ENCODE peak calls at places on chromosomes 12 and 14, in four cellular contexts. Q is IMR-90, Z is H9, X is H1. U is an unnamed sample.

GRCh38 chr12:48671231-48671856 is 10.7 kb downstream of the KANSL2 start:
- DNase-seq in Q (peak), Z (no peak), X (no peak), U (no peak)

GRCh38 chr14:31326111-31326510 is 94.2 kb downstream of the HEATR5A start:
- DNase-seq in Q (peak), Z (no peak), X (no peak), U (peak)

GRCh38 chr14:89252887-89253532 is 164.0 kb downstream of the FOXN3 start:
- DNase-seq in Q (peak), Z (peak), X (peak), U (peak)

GRCh38 chr12:105803292-105803691 is 335.5 kb downstream of the NUAK1 start:
- DNase-seq in Q (no peak), Z (no peak), X (no peak), U (no peak)

GRCh38 chr14:42149609-42150261 is 543.1 kb downstream of the LRFN5 start:
- DNase-seq in Q (no peak), Z (no peak), X (no peak), U (no peak)

GRCh38 chr12:54414191-54414525 is 4.9 kb downstream of the ITGA5 start:
- DNase-seq in Q (no peak), Z (no peak), X (no peak), U (no peak)

GRCh38 chr14:58805605-58806358 is 168.0 kb downstream of the DACT1 start:
- DNase-seq in Q (peak), Z (no peak), X (no peak), U (no peak)

GRCh38 chr14:71486274-71486673 is 446.0 kb upstream of the RGS6 start:
- DNase-seq in Q (no peak), Z (no peak), X (no peak), U (no peak)

GRCh38 chr12:17097674-17098073 is 491.7 kb upstream of the LMO3 start:
- DNase-seq in Q (peak), Z (no peak), X (no peak), U (no peak)

GRCh38 chr12:23630524-23630923 is 318.9 kb downstream of the SOX5 start:
- DNase-seq in Q (no peak), Z (no peak), X (no peak), U (no peak)

GRCh38 chr14:58362798-58363412 is 32.8 kb upstream of the TOMM20L start:
- DNase-seq in Q (peak), Z (no peak), X (no peak), U (peak)

GRCh38 chr12:31323466-31324115 is 2.4 kb downstream of the SINHCAF start:
- DNase-seq in Q (no peak), Z (peak), X (no peak), U (peak)

GRCh38 chr14:34450958-34451357 is 11.1 kb downstream of the SPTSSA start:
- DNase-seq in Q (no peak), Z (no peak), X (no peak), U (no peak)

GRCh38 chr12:11540615-11541014 is 108.9 kb upstream of the ETV6 start:
- DNase-seq in Q (no peak), Z (no peak), X (no peak), U (no peak)

GRCh38 chr12:90099288-90099687 is 390.6 kb upstream of the ATP2B1 start:
- DNase-seq in Q (peak), Z (no peak), X (no peak), U (no peak)

GRCh38 chr14:74144789-74145188 is 60.0 kb downstream of the LIN52 start:
- DNase-seq in Q (no peak), Z (no peak), X (no peak), U (no peak)

GRCh38 chr12:5809586-5809985 is 135.5 kb downstream of the ANO2 start:
- DNase-seq in Q (no peak), Z (no peak), X (no peak), U (no peak)

GRCh38 chr12:13436696-13437391 is 240.3 kb downstream of the EMP1 start:
- DNase-seq in Q (peak), Z (no peak), X (no peak), U (peak)

GRCh38 chr12:30015661-30016060 is 231.9 kb upstream of the TMTC1 start:
- DNase-seq in Q (no peak), Z (no peak), X (no peak), U (peak)

GRCh38 chr14:23512156-23512555 is 39.4 kb downstream of the ZFHX2 start:
- DNase-seq in Q (no peak), Z (no peak), X (no peak), U (no peak)

GRCh38 chr14:68939893-68940613 is 39.0 kb downstream of the ACTN1 start:
- DNase-seq in Q (peak), Z (no peak), X (no peak), U (peak)

GRCh38 chr12:53530056-53530455 is 22.8 kb upstream of the NPFF start:
- DNase-seq in Q (no peak), Z (no peak), X (no peak), U (no peak)

GRCh38 chr14:42229976-42230375 is 623.3 kb downstream of the LRFN5 start:
- DNase-seq in Q (no peak), Z (no peak), X (no peak), U (no peak)

GRCh38 chr12:26125451-26126339 is 858 bp upstream of the BHLHE41 start:
- DNase-seq in Q (peak), Z (peak), X (no peak), U (peak)

GRCh38 chr14:59098377-59098776 is 90.1 kb upstream of the DAAM1 start:
- DNase-seq in Q (peak), Z (no peak), X (no peak), U (no peak)

GRCh38 chr12:4202482-4202881 is 71.1 kb upstream of the CCND2 start:
- DNase-seq in Q (no peak), Z (no peak), X (no peak), U (no peak)

GRCh38 chr14:75277000-75277795 is 1.4 kb upstream of the FOS start:
- DNase-seq in Q (peak), Z (peak), X (no peak), U (peak)

GRCh38 chr14:98926151-98926550 is 345.8 kb downstream of the BCL11B start:
- DNase-seq in Q (no peak), Z (no peak), X (no peak), U (no peak)

GRCh38 chr12:47192046-47192445 is 112.3 kb upstream of the AMIGO2 start:
- DNase-seq in Q (no peak), Z (no peak), X (no peak), U (no peak)

GRCh38 chr12:46165191-46165590 is 103.7 kb downstream of the SLC38A1 start:
- DNase-seq in Q (no peak), Z (no peak), X (no peak), U (no peak)
- H2BK120ac ChIP-seq in Q (no peak), Z (no peak), X (no peak), U (no peak)

DNA sequence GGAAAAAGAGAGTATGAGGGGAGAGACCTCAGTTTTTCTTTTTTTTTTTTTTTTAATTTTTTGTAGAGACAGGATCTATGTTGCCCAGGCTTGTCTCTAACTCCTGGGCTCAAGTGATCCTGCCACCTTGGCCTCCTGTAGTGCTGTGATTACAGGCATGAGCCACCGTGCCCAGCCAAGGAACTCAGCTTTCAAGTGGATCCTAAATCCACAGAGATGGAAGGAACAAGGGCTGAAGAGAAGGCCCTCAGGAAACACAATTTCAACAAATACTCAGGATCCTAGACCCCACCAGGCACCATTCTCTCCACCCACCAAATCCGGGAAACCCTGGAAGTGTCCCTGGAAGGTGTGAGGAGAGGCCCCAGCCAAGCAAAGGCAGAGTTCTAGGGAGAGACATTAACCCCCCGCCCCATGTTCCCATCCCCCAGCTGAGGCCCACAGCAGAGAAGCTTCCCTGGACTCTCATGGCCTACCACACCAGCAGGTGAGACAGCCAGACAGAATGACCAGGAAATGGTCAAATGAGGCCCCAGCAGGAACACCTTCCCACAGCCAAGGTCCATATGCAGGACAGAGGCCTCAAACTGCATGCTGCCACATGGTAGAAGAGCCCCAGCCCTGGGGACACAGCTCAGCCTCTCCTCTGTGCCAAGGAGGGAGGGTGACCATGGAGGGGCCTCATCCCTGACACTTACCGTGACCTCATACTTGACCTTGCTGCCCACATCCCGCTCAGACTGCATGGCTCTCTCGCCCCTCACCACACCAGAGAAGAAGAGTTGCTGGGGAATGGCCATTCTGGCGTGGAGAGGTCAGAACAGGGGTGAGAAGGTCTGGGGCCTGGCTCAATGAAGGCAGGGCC is 14.1 kb downstream of the ITGA7 start:
- DNase-seq in Q (no peak), Z (peak), X (no peak), U (no peak)
- H4K5ac ChIP-seq in Q (no peak), Z (no peak), X (no peak), U (no peak)

GRCh38 chr14:103767306-103767894 is 51.8 kb downstream of the ZFYVE21 start:
- DNase-seq in Q (peak), Z (no peak), X (no peak), U (no peak)

GRCh38 chr14:103763730-103764488 is 48.3 kb downstream of the ZFYVE21 start:
- DNase-seq in Q (no peak), Z (no peak), X (no peak), U (no peak)

GRCh38 chr14:103765526-103765925 is 49.9 kb downstream of the ZFYVE21 start:
- DNase-seq in Q (no peak), Z (no peak), X (no peak), U (no peak)

GRCh38 chr14:103762011-103762410 is 46.4 kb downstream of the ZFYVE21 start:
- DNase-seq in Q (peak), Z (no peak), X (no peak), U (no peak)

DNA sequence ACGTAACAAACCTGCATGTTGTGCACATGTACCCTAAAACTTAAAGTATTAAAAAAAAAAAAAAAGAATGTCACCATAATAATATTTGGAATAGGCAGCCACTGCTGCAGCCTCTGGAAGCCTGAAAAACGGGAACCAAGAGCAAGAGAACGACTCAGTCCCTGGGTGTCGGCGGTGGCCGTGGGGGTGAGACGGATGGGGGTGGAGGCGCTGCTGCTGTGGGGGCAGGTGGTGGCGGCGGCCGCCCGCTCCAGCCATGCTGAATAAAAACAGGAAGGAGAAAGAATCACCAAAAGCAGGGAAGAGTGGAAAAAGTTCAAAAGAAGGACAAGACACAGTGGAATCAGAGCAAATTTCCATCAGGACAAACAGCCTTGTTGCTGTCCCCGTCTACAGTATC is 46.9 kb downstream of the ZFYVE21 start:
- DNase-seq in Q (no peak), Z (no peak), X (no peak), U (no peak)
- H2AK5ac ChIP-seq in Q (no peak), Z (no peak), X (no peak), U (no peak)

GRCh38 chr12:114691810-114692557 is 8.0 kb upstream of the TBX3 start:
- DNase-seq in Q (no peak), Z (peak), X (no peak), U (peak)

GRCh38 chr12:114695305-114695592 is 11.3 kb upstream of the TBX3 start:
- DNase-seq in Q (no peak), Z (no peak), X (no peak), U (no peak)

GRCh38 chr12:114694436-114695304 is 10.7 kb upstream of the TBX3 start:
- DNase-seq in Q (no peak), Z (no peak), X (no peak), U (no peak)

GRCh38 chr12:114692558-114693531 is 8.9 kb upstream of the TBX3 start:
- DNase-seq in Q (no peak), Z (peak), X (no peak), U (peak)

GRCh38 chr12:114693532-114693931 is 9.6 kb upstream of the TBX3 start:
- DNase-seq in Q (no peak), Z (no peak), X (no peak), U (no peak)
- H2BK120ac ChIP-seq in Q (no peak), Z (no peak), X (no peak), U (no peak)

GRCh38 chr14:103803661-103804060 is 43.7 kb downstream of the PPP1R13B start:
- DNase-seq in Q (peak), Z (no peak), X (no peak), U (no peak)
- H4K5ac ChIP-seq in Q (no peak), Z (no peak), X (no peak), U (no peak)

U was measured in mesendoderm.